ENCODE peak calls at places on chromosomes 11 and 22, in ten cellular contexts. One of them, this sample, is unnamed.

GRCh38 chr11:9568854-9569587 is 4.4 kb upstream of the WEE1 start:
- DNase-seq in cardiac muscle cell: peak
- DNase-seq in AG04450: peak
- DNase-seq in dorsolateral prefrontal cortex: no peak
- DNase-seq in Peyer's patch: peak
- DNase-seq in epithelial cell of esophagus: peak
- DNase-seq in neural crest cell: no peak
- DNase-seq in right lobe of liver: peak
- DNase-seq in B cell: peak
- DNase-seq in AG04449: peak
- DNase-seq in this sample: peak

GRCh38 chr11:66012946-66013761 is 1.3 kb downstream of the CST6 start:
- DNase-seq in cardiac muscle cell: peak
- DNase-seq in AG04450: no peak
- DNase-seq in dorsolateral prefrontal cortex: no peak
- DNase-seq in Peyer's patch: no peak
- DNase-seq in epithelial cell of esophagus: peak
- DNase-seq in neural crest cell: no peak
- DNase-seq in right lobe of liver: no peak
- DNase-seq in B cell: no peak
- DNase-seq in AG04449: no peak
- DNase-seq in this sample: peak

GRCh38 chr22:46072030-46072881 is 78.1 kb upstream of the PPARA start:
- DNase-seq in cardiac muscle cell: no peak
- DNase-seq in AG04450: no peak
- DNase-seq in dorsolateral prefrontal cortex: peak
- DNase-seq in Peyer's patch: no peak
- DNase-seq in epithelial cell of esophagus: peak
- DNase-seq in neural crest cell: no peak
- DNase-seq in right lobe of liver: peak
- DNase-seq in B cell: peak
- DNase-seq in AG04449: no peak
- DNase-seq in this sample: peak

GRCh38 chr11:47552086-47552580 is 799 bp downstream of the CELF1 start:
- DNase-seq in cardiac muscle cell: peak
- DNase-seq in AG04450: no peak
- DNase-seq in dorsolateral prefrontal cortex: no peak
- DNase-seq in Peyer's patch: peak
- DNase-seq in epithelial cell of esophagus: peak
- DNase-seq in neural crest cell: peak
- DNase-seq in right lobe of liver: peak
- DNase-seq in B cell: no peak
- DNase-seq in AG04449: no peak
- DNase-seq in this sample: peak

GRCh38 chr11:30499940-30500339 is 86.2 kb downstream of the MPPED2 start:
- DNase-seq in cardiac muscle cell: no peak
- DNase-seq in AG04450: no peak
- DNase-seq in dorsolateral prefrontal cortex: no peak
- DNase-seq in Peyer's patch: no peak
- DNase-seq in epithelial cell of esophagus: no peak
- DNase-seq in neural crest cell: no peak
- DNase-seq in right lobe of liver: no peak
- DNase-seq in B cell: no peak
- DNase-seq in AG04449: no peak
- DNase-seq in this sample: no peak

GRCh38 chr11:1198766-1199688 is 23.8 kb upstream of the MUC5B start:
- DNase-seq in cardiac muscle cell: no peak
- DNase-seq in AG04450: no peak
- DNase-seq in dorsolateral prefrontal cortex: no peak
- DNase-seq in Peyer's patch: no peak
- DNase-seq in epithelial cell of esophagus: no peak
- DNase-seq in neural crest cell: no peak
- DNase-seq in right lobe of liver: peak
- DNase-seq in B cell: no peak
- DNase-seq in AG04449: no peak
- DNase-seq in this sample: no peak

GRCh38 chr11:3947084-3947483 is 91.6 kb downstream of the STIM1 start:
- DNase-seq in cardiac muscle cell: peak
- DNase-seq in AG04450: no peak
- DNase-seq in dorsolateral prefrontal cortex: no peak
- DNase-seq in Peyer's patch: peak
- DNase-seq in epithelial cell of esophagus: no peak
- DNase-seq in neural crest cell: no peak
- DNase-seq in right lobe of liver: no peak
- DNase-seq in B cell: peak
- DNase-seq in AG04449: no peak
- DNase-seq in this sample: no peak

GRCh38 chr22:45127866-45128265 is 35.9 kb upstream of the NUP50 start:
- DNase-seq in cardiac muscle cell: no peak
- DNase-seq in AG04450: no peak
- DNase-seq in dorsolateral prefrontal cortex: no peak
- DNase-seq in Peyer's patch: no peak
- DNase-seq in epithelial cell of esophagus: peak
- DNase-seq in neural crest cell: no peak
- DNase-seq in right lobe of liver: no peak
- DNase-seq in B cell: no peak
- DNase-seq in AG04449: peak
- DNase-seq in this sample: no peak

GRCh38 chr22:45502215-45503070 is at the start of gene FBLN1:
- DNase-seq in cardiac muscle cell: peak
- DNase-seq in AG04450: no peak
- DNase-seq in dorsolateral prefrontal cortex: no peak
- DNase-seq in Peyer's patch: no peak
- DNase-seq in epithelial cell of esophagus: no peak
- DNase-seq in neural crest cell: peak
- DNase-seq in right lobe of liver: no peak
- DNase-seq in B cell: no peak
- DNase-seq in AG04449: no peak
- DNase-seq in this sample: peak

GRCh38 chr22:27662359-27663030 is 139.1 kb downstream of the MN1 start:
- DNase-seq in cardiac muscle cell: no peak
- DNase-seq in AG04450: no peak
- DNase-seq in dorsolateral prefrontal cortex: no peak
- DNase-seq in Peyer's patch: no peak
- DNase-seq in epithelial cell of esophagus: no peak
- DNase-seq in neural crest cell: no peak
- DNase-seq in right lobe of liver: peak
- DNase-seq in B cell: no peak
- DNase-seq in AG04449: no peak
- DNase-seq in this sample: no peak

DNA sequence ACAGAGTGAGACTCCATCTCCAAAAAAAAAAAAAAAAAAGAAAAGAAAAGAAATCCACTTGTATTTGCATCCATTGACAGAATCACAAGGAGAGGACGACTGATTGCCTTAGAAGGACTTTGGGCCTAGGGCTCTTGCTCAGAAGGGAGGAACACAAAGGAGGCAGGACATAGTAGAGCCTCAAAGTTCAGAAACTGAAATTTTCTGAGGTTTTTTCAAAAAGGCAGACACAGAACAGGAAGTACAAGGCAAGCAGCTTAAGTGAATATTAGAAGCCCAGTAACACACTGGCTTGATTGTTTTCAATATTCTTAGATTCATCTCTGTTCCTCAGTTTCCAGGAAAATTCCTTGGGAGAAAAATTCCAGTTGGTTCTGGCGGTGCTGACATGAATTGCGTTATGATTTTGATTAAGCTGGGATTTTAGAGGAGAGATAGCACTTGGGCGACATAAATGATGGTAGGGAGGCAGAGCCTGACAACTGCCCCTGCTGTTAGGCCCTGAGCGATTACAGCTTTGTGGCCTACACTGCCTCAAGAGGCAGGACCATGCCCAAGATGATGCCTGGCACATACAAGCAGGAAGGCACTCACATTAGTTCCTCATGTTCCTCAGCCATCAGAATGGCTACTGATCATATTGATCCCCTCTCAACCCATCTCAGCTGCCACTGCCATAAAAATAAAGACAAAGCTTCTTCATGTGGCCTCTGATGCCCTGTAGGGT is 15.3 kb downstream of the CLPB start:
- DNase-seq in cardiac muscle cell: no peak
- DNase-seq in AG04450: no peak
- DNase-seq in dorsolateral prefrontal cortex: no peak
- DNase-seq in Peyer's patch: no peak
- DNase-seq in epithelial cell of esophagus: no peak
- DNase-seq in neural crest cell: no peak
- DNase-seq in right lobe of liver: no peak
- DNase-seq in B cell: no peak
- DNase-seq in AG04449: no peak
- DNase-seq in this sample: no peak
- TF ChIP-seq CTCF in cardiac muscle cell: no peak
- TF ChIP-seq CTCF in AG04450: no peak
- TF ChIP-seq CTCF in dorsolateral prefrontal cortex: no peak
- TF ChIP-seq CTCF in Peyer's patch: no peak
- TF ChIP-seq CTCF in epithelial cell of esophagus: no peak
- TF ChIP-seq CTCF in neural crest cell: no peak
- TF ChIP-seq CTCF in right lobe of liver: no peak
- TF ChIP-seq CTCF in B cell: no peak
- TF ChIP-seq CTCF in AG04449: no peak
- TF ChIP-seq CTCF in this sample: no peak

GRCh38 chr11:131413217-131413616 is 42.8 kb downstream of the NTM start:
- DNase-seq in cardiac muscle cell: no peak
- DNase-seq in AG04450: no peak
- DNase-seq in dorsolateral prefrontal cortex: no peak
- DNase-seq in Peyer's patch: no peak
- DNase-seq in epithelial cell of esophagus: no peak
- DNase-seq in neural crest cell: no peak
- DNase-seq in right lobe of liver: no peak
- DNase-seq in B cell: no peak
- DNase-seq in AG04449: no peak
- DNase-seq in this sample: no peak

GRCh38 chr11:131404010-131404409 is 33.6 kb downstream of the NTM start:
- DNase-seq in cardiac muscle cell: no peak
- DNase-seq in AG04450: no peak
- DNase-seq in dorsolateral prefrontal cortex: no peak
- DNase-seq in Peyer's patch: no peak
- DNase-seq in epithelial cell of esophagus: no peak
- DNase-seq in neural crest cell: no peak
- DNase-seq in right lobe of liver: no peak
- DNase-seq in B cell: no peak
- DNase-seq in AG04449: no peak
- DNase-seq in this sample: no peak

GRCh38 chr11:131409307-131409706 is 38.9 kb downstream of the NTM start:
- DNase-seq in cardiac muscle cell: peak
- DNase-seq in AG04450: no peak
- DNase-seq in dorsolateral prefrontal cortex: no peak
- DNase-seq in Peyer's patch: no peak
- DNase-seq in epithelial cell of esophagus: no peak
- DNase-seq in neural crest cell: no peak
- DNase-seq in right lobe of liver: no peak
- DNase-seq in B cell: no peak
- DNase-seq in AG04449: no peak
- DNase-seq in this sample: no peak

GRCh38 chr11:131412061-131412460 is 41.6 kb downstream of the NTM start:
- DNase-seq in cardiac muscle cell: no peak
- DNase-seq in AG04450: no peak
- DNase-seq in dorsolateral prefrontal cortex: no peak
- DNase-seq in Peyer's patch: no peak
- DNase-seq in epithelial cell of esophagus: peak
- DNase-seq in neural crest cell: no peak
- DNase-seq in right lobe of liver: no peak
- DNase-seq in B cell: no peak
- DNase-seq in AG04449: no peak
- DNase-seq in this sample: no peak

GRCh38 chr11:131408011-131408640 is 37.7 kb downstream of the NTM start:
- DNase-seq in cardiac muscle cell: peak
- DNase-seq in AG04450: no peak
- DNase-seq in dorsolateral prefrontal cortex: peak
- DNase-seq in Peyer's patch: no peak
- DNase-seq in epithelial cell of esophagus: peak
- DNase-seq in neural crest cell: peak
- DNase-seq in right lobe of liver: no peak
- DNase-seq in B cell: no peak
- DNase-seq in AG04449: no peak
- DNase-seq in this sample: no peak
- TF ChIP-seq CTCF in cardiac muscle cell: peak
- TF ChIP-seq CTCF in AG04450: peak
- TF ChIP-seq CTCF in dorsolateral prefrontal cortex: no peak
- TF ChIP-seq CTCF in Peyer's patch: peak
- TF ChIP-seq CTCF in epithelial cell of esophagus: peak
- TF ChIP-seq CTCF in neural crest cell: peak
- TF ChIP-seq CTCF in right lobe of liver: peak
- TF ChIP-seq CTCF in B cell: no peak
- TF ChIP-seq CTCF in AG04449: peak
- TF ChIP-seq CTCF in this sample: no peak

GRCh38 chr22:30664798-30665197 is 2.9 kb downstream of the DUSP18 start:
- DNase-seq in cardiac muscle cell: no peak
- DNase-seq in AG04450: no peak
- DNase-seq in dorsolateral prefrontal cortex: no peak
- DNase-seq in Peyer's patch: no peak
- DNase-seq in epithelial cell of esophagus: no peak
- DNase-seq in neural crest cell: no peak
- DNase-seq in right lobe of liver: no peak
- DNase-seq in B cell: no peak
- DNase-seq in AG04449: no peak
- DNase-seq in this sample: no peak

GRCh38 chr22:30667486-30668305 is at the start of gene DUSP18:
- DNase-seq in cardiac muscle cell: peak
- DNase-seq in AG04450: peak
- DNase-seq in dorsolateral prefrontal cortex: peak
- DNase-seq in Peyer's patch: peak
- DNase-seq in epithelial cell of esophagus: peak
- DNase-seq in neural crest cell: peak
- DNase-seq in right lobe of liver: peak
- DNase-seq in B cell: peak
- DNase-seq in AG04449: no peak
- DNase-seq in this sample: peak

GRCh38 chr22:30665786-30666185 is 1.9 kb downstream of the DUSP18 start:
- DNase-seq in cardiac muscle cell: no peak
- DNase-seq in AG04450: no peak
- DNase-seq in dorsolateral prefrontal cortex: no peak
- DNase-seq in Peyer's patch: no peak
- DNase-seq in epithelial cell of esophagus: no peak
- DNase-seq in neural crest cell: no peak
- DNase-seq in right lobe of liver: no peak
- DNase-seq in B cell: no peak
- DNase-seq in AG04449: no peak
- DNase-seq in this sample: no peak

GRCh38 chr22:30667092-30667485 is 586 bp downstream of the DUSP18 start:
- DNase-seq in cardiac muscle cell: peak
- DNase-seq in AG04450: no peak
- DNase-seq in dorsolateral prefrontal cortex: no peak
- DNase-seq in Peyer's patch: no peak
- DNase-seq in epithelial cell of esophagus: no peak
- DNase-seq in neural crest cell: no peak
- DNase-seq in right lobe of liver: no peak
- DNase-seq in B cell: no peak
- DNase-seq in AG04449: no peak
- DNase-seq in this sample: no peak

GRCh38 chr22:30665266-30665665 is 2.4 kb downstream of the DUSP18 start:
- DNase-seq in cardiac muscle cell: no peak
- DNase-seq in AG04450: no peak
- DNase-seq in dorsolateral prefrontal cortex: no peak
- DNase-seq in Peyer's patch: no peak
- DNase-seq in epithelial cell of esophagus: no peak
- DNase-seq in neural crest cell: no peak
- DNase-seq in right lobe of liver: no peak
- DNase-seq in B cell: no peak
- DNase-seq in AG04449: no peak
- DNase-seq in this sample: no peak
- TF ChIP-seq CTCF in cardiac muscle cell: no peak
- TF ChIP-seq CTCF in AG04450: no peak
- TF ChIP-seq CTCF in dorsolateral prefrontal cortex: no peak
- TF ChIP-seq CTCF in Peyer's patch: no peak
- TF ChIP-seq CTCF in epithelial cell of esophagus: no peak
- TF ChIP-seq CTCF in neural crest cell: no peak
- TF ChIP-seq CTCF in right lobe of liver: no peak
- TF ChIP-seq CTCF in B cell: no peak
- TF ChIP-seq CTCF in AG04449: no peak
- TF ChIP-seq CTCF in this sample: no peak

GRCh38 chr11:34869425-34869824 is 46.8 kb downstream of the APIP start:
- DNase-seq in cardiac muscle cell: no peak
- DNase-seq in AG04450: no peak
- DNase-seq in dorsolateral prefrontal cortex: no peak
- DNase-seq in Peyer's patch: no peak
- DNase-seq in epithelial cell of esophagus: no peak
- DNase-seq in neural crest cell: no peak
- DNase-seq in right lobe of liver: no peak
- DNase-seq in B cell: no peak
- DNase-seq in AG04449: no peak
- DNase-seq in this sample: no peak
- TF ChIP-seq CTCF in cardiac muscle cell: no peak
- TF ChIP-seq CTCF in AG04450: peak
- TF ChIP-seq CTCF in dorsolateral prefrontal cortex: no peak
- TF ChIP-seq CTCF in Peyer's patch: no peak
- TF ChIP-seq CTCF in epithelial cell of esophagus: no peak
- TF ChIP-seq CTCF in neural crest cell: peak
- TF ChIP-seq CTCF in right lobe of liver: no peak
- TF ChIP-seq CTCF in B cell: no peak
- TF ChIP-seq CTCF in AG04449: no peak
- TF ChIP-seq CTCF in this sample: no peak